ENCODE peak calls at places on chromosomes 16 and 17, in seven cellular contexts. N is lung, E is A549, M is NCI-H1048, K is heart right ventricle, Q is RKO, A is KG1. W is an unnamed sample.

GRCh38 chr16:59274141-59274540 is 540.0 kb upstream of the GOT2 start:
- DNase-seq in N (no peak), E (no peak), M (no peak), K (no peak), Q (no peak), A (no peak), W (no peak)

GRCh38 chr17:16477255-16477654 is 14.7 kb downstream of the LRRC75A start:
- DNase-seq in N (no peak), E (peak; percentile 88), M (no peak), K (peak; percentile 41), Q (peak; percentile 69), A (no peak), W (no peak)

GRCh38 chr17:79948918-79949645 is 86.6 kb downstream of the TBC1D16 start:
- DNase-seq in N (no peak), E (no peak), M (no peak), K (no peak), Q (no peak), A (no peak), W (no peak)

GRCh38 chr17:61152898-61153297 is 246.7 kb upstream of the TBX2 start:
- DNase-seq in N (no peak), E (no peak), M (no peak), K (no peak), Q (no peak), A (no peak), W (no peak)

GRCh38 chr17:74123866-74124265 is 79.6 kb upstream of the RPL38 start:
- DNase-seq in N (no peak), E (no peak), M (no peak), K (no peak), Q (no peak), A (no peak), W (no peak)

GRCh38 chr17:16314859-16315258 is 38.4 kb downstream of the CENPV start:
- DNase-seq in N (no peak), E (no peak), M (no peak), K (no peak), Q (no peak), A (no peak), W (no peak)

GRCh38 chr17:5619088-5619740 is 34.9 kb upstream of the NLRP1 start:
- DNase-seq in N (no peak), E (no peak), M (no peak), K (no peak), Q (no peak), A (no peak), W (no peak)

GRCh38 chr16:54282202-54282922 is 4.2 kb downstream of the IRX3 start:
- DNase-seq in N (peak; percentile 76), E (peak; percentile 77), M (no peak), K (peak; percentile 55), Q (no peak), A (no peak), W (no peak)

GRCh38 chr16:66927918-66928649 is 2.7 kb upstream of the RRAD start:
- DNase-seq in N (no peak), E (no peak), M (no peak), K (no peak), Q (peak; percentile 55), A (no peak), W (no peak)

W was measured in AML-193.